ENCODE peak calls at places on chromosomes 11 and 22, in ten cellular contexts. X, A, M, U, Z, H, R, N, L and E are unnamed samples.

GRCh38 chr11:105274631-105275030 is 135.1 kb upstream of the CARD18 start:
- DNase-seq in X (peak), A (no peak), M (no peak), U (no peak), Z (no peak), H (no peak), R (no peak), N (no peak), L (no peak), E (no peak)

GRCh38 chr11:46353706-46354105 is 6.4 kb downstream of the DGKZ start:
- DNase-seq in X (peak), A (no peak), M (no peak), U (no peak), Z (no peak), H (no peak), R (no peak), N (no peak), L (no peak), E (no peak)

GRCh38 chr22:31556627-31557203 is 60.4 kb downstream of the SFI1 start:
- DNase-seq in X (peak), A (no peak), M (no peak), U (peak), Z (peak), H (peak), R (peak), N (no peak), L (no peak), E (no peak)

GRCh38 chr11:74035264-74035663 is 26.4 kb upstream of the UCP3 start:
- DNase-seq in X (peak), A (no peak), M (no peak), U (no peak), Z (no peak), H (no peak), R (peak), N (no peak), L (no peak), E (no peak)

GRCh38 chr11:34938621-34939020 is 22.2 kb downstream of the PDHX start:
- DNase-seq in X (no peak), A (no peak), M (no peak), U (no peak), Z (no peak), H (no peak), R (no peak), N (no peak), L (no peak), E (no peak)

GRCh38 chr22:38067028-38067415 is 9.8 kb downstream of the PICK1 start:
- DNase-seq in X (no peak), A (no peak), M (no peak), U (no peak), Z (no peak), H (peak), R (no peak), N (peak), L (no peak), E (no peak)

GRCh38 chr22:23286296-23286695 is 106.0 kb downstream of the BCR start:
- DNase-seq in X (no peak), A (no peak), M (no peak), U (no peak), Z (no peak), H (no peak), R (no peak), N (no peak), L (no peak), E (no peak)

GRCh38 chr22:45518580-45518991 is 15.9 kb downstream of the FBLN1 start:
- DNase-seq in X (no peak), A (no peak), M (peak), U (no peak), Z (no peak), H (no peak), R (peak), N (no peak), L (no peak), E (no peak)

GRCh38 chr22:46794067-46794466 is 31.6 kb downstream of the TBC1D22A start:
- DNase-seq in X (no peak), A (no peak), M (no peak), U (no peak), Z (no peak), H (no peak), R (no peak), N (no peak), L (no peak), E (no peak)

GRCh38 chr11:64799925-64800632 is 2.9 kb downstream of the MAP4K2 start:
- DNase-seq in X (no peak), A (no peak), M (no peak), U (no peak), Z (no peak), H (no peak), R (no peak), N (peak), L (no peak), E (no peak)

GRCh38 chr11:269146-269890 is 8.9 kb upstream of the NLRP6 start:
- DNase-seq in X (no peak), A (no peak), M (no peak), U (peak), Z (no peak), H (no peak), R (peak), N (no peak), L (no peak), E (no peak)

GRCh38 chr11:103994111-103994510 is 42.3 kb upstream of the DDI1 start:
- DNase-seq in X (no peak), A (no peak), M (no peak), U (no peak), Z (no peak), H (no peak), R (no peak), N (no peak), L (no peak), E (no peak)

GRCh38 chr22:38755155-38755910 is 465 bp downstream of the SUN2 start:
- DNase-seq in X (peak), A (peak), M (peak), U (peak), Z (peak), H (peak), R (peak), N (peak), L (peak), E (peak)

GRCh38 chr11:44865866-44866272 is 84.8 kb downstream of the TP53I11 start:
- DNase-seq in X (no peak), A (no peak), M (peak), U (no peak), Z (peak), H (no peak), R (peak), N (no peak), L (no peak), E (no peak)

GRCh38 chr11:105137286-105137685 is 2.3 kb downstream of the CARD18 start:
- DNase-seq in X (peak), A (no peak), M (no peak), U (no peak), Z (no peak), H (no peak), R (no peak), N (no peak), L (no peak), E (no peak)

GRCh38 chr11:17230867-17231851 is 23.4 kb upstream of the PIK3C2A start:
- DNase-seq in X (no peak), A (no peak), M (no peak), U (peak), Z (no peak), H (no peak), R (no peak), N (no peak), L (no peak), E (no peak)

GRCh38 chr22:48796295-48797015 is 1031.2 kb downstream of the BRD1 start:
- DNase-seq in X (no peak), A (peak), M (no peak), U (no peak), Z (peak), H (no peak), R (no peak), N (no peak), L (no peak), E (no peak)

GRCh38 chr11:61080526-61080925 is 21.8 kb upstream of the CD5 start:
- DNase-seq in X (no peak), A (no peak), M (no peak), U (no peak), Z (no peak), H (no peak), R (no peak), N (no peak), L (no peak), E (no peak)

GRCh38 chr11:65624931-65625627 is 9.5 kb downstream of the PCNX3 start:
- DNase-seq in X (no peak), A (no peak), M (no peak), U (no peak), Z (no peak), H (no peak), R (no peak), N (no peak), L (no peak), E (no peak)

GRCh38 chr22:39900306-39901227 is at the start of gene GRAP2:
- DNase-seq in X (no peak), A (no peak), M (no peak), U (peak), Z (no peak), H (no peak), R (no peak), N (no peak), L (no peak), E (no peak)

GRCh38 chr11:28657378-28658030 is 549.3 kb downstream of the METTL15 start:
- DNase-seq in X (peak), A (no peak), M (no peak), U (no peak), Z (no peak), H (no peak), R (peak), N (no peak), L (no peak), E (no peak)

GRCh38 chr11:130700092-130700491 is 216.2 kb downstream of the SNX19 start:
- DNase-seq in X (no peak), A (no peak), M (no peak), U (no peak), Z (no peak), H (no peak), R (no peak), N (no peak), L (no peak), E (no peak)

DNA sequence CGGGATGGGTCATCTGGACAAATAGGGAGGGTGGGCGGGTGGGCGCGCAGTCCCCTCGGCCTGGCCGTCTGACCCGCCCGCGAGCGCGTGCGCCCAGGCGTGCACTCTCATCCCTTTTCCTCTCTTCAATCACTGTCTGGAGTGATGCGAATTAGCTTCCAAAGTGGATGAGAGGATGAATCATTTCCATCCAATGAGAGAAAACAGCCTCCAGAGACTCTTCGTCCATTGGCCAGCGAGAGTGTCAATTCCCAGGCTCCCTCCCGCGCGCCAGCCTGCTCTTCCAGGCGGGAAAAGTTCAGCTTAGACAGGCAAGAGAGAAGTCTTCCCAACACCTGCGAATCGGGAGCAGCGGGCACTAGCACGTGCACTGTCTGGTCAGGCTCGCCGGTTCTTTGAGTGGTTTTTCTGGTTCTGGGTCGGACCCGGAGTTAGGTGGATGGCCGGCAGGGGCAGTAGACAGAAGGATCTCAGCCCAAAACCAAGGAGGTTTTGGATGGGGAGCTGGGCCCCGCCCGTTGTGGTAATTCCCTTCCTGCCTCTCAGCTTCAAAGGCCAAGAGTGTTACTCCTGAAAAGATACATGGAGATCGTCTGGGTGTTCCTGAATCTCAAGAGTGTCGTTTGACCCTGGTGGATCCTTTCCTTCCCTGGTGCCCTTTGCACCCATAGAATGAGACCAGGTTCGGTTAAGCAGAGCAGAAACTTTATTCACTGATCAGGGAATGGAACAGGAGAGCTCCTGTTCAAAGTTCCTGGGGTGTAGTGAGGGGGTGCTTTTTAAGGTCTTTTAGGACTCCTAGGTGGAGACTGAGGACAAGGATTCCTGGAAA is 33.4 kb upstream of the GLYATL1 start:
- DNase-seq in X (peak), A (peak), M (peak), U (no peak), Z (peak), H (peak), R (peak), N (peak), L (no peak), E (no peak)
- TF ChIP-seq CTCF in X (peak), A (peak), M (no peak), U (no peak), Z (peak), H (no peak), R (peak), N (no peak), L (peak), E (no peak)

GRCh38 chr11:75583710-75584658 is 21.9 kb downstream of the SERPINH1 start:
- DNase-seq in X (peak), A (no peak), M (peak), U (no peak), Z (peak), H (peak), R (no peak), N (peak), L (peak), E (peak)
- TF ChIP-seq CTCF in X (no peak), A (no peak), M (no peak), U (no peak), Z (no peak), H (peak), R (no peak), N (no peak), L (no peak), E (no peak)

GRCh38 chr11:96155627-96156378 is 187.2 kb downstream of the MAML2 start:
- DNase-seq in X (peak), A (peak), M (peak), U (no peak), Z (peak), H (peak), R (peak), N (peak), L (peak), E (peak)
- TF ChIP-seq CTCF in X (peak), A (peak), M (no peak), U (no peak), Z (no peak), H (peak), R (peak), N (no peak), L (peak), E (peak)

GRCh38 chr11:62881579-62882427 is 1.1 kb downstream of the SLC3A2 start:
- DNase-seq in X (peak), A (peak), M (peak), U (peak), Z (peak), H (peak), R (peak), N (peak), L (peak), E (peak)
- TF ChIP-seq CTCF in X (no peak), A (no peak), M (no peak), U (peak), Z (no peak), H (no peak), R (no peak), N (no peak), L (no peak), E (no peak)

DNA sequence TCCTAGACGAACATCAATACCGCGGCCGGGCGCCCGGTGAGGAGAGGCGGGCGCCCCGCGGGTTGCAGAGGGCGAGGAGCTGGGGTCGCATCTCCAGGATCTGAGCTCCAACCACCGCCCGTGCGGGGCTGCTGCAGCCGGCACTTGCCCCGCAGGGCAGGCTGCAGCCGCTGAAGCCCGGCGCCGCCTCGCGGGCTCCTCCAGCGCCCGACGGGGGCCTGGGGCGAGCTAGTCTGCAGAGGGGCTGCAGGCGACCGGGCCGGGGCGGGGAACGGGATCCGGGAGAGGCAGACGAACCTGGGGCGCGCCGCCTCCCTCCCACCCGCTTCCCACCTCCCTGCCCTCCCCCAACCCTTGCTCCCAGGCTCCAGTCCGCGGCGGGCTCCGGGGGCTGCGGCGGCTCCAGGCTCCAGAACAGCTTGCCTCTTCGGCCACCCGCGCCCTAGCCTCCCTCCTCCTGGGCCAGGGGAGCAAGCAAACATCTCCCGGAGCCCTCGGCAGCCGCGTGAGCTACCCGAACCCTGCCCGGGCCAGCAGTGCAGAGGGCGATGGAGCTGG is 858 bp downstream of the TENM4 start:
- DNase-seq in X (no peak), A (no peak), M (no peak), U (no peak), Z (peak), H (no peak), R (no peak), N (peak), L (peak), E (peak)
- TF ChIP-seq CTCF in X (no peak), A (peak), M (no peak), U (no peak), Z (peak), H (no peak), R (no peak), N (no peak), L (no peak), E (no peak)

GRCh38 chr11:67252831-67253239 is 13.4 kb upstream of the GRK2 start:
- DNase-seq in X (peak), A (no peak), M (no peak), U (peak), Z (peak), H (peak), R (peak), N (no peak), L (no peak), E (peak)
- TF ChIP-seq CTCF in X (peak), A (peak), M (peak), U (peak), Z (peak), H (peak), R (peak), N (no peak), L (peak), E (peak)

GRCh38 chr22:17269224-17269606 is 50.0 kb upstream of the ADA2 start:
- DNase-seq in X (no peak), A (no peak), M (no peak), U (no peak), Z (no peak), H (no peak), R (no peak), N (no peak), L (no peak), E (no peak)

GRCh38 chr22:17266261-17266971 is 47.2 kb upstream of the ADA2 start:
- DNase-seq in X (no peak), A (no peak), M (no peak), U (no peak), Z (peak), H (peak), R (no peak), N (peak), L (no peak), E (no peak)

GRCh38 chr22:17269607-17270261 is 50.5 kb upstream of the ADA2 start:
- DNase-seq in X (no peak), A (no peak), M (no peak), U (no peak), Z (no peak), H (no peak), R (no peak), N (peak), L (no peak), E (no peak)

GRCh38 chr22:17267661-17268330 is 48.6 kb upstream of the ADA2 start:
- DNase-seq in X (no peak), A (no peak), M (no peak), U (no peak), Z (no peak), H (no peak), R (no peak), N (no peak), L (no peak), E (no peak)

GRCh38 chr22:17268501-17269223 is 49.4 kb upstream of the ADA2 start:
- DNase-seq in X (no peak), A (no peak), M (no peak), U (peak), Z (peak), H (no peak), R (peak), N (no peak), L (no peak), E (no peak)
- TF ChIP-seq CTCF in X (no peak), A (no peak), M (no peak), U (peak), Z (peak), H (peak), R (no peak), N (no peak), L (peak), E (peak)

GRCh38 chr11:3797329-3798090 is at the start of gene NUP98:
- DNase-seq in X (peak), A (peak), M (peak), U (peak), Z (peak), H (peak), R (peak), N (peak), L (peak), E (peak)
- TF ChIP-seq CTCF in X (no peak), A (no peak), M (no peak), U (peak), Z (peak), H (no peak), R (no peak), N (no peak), L (no peak), E (peak)